ENCODE peak calls at places on chromosomes 13 and 19, in four cellular contexts. X is K562, I is GM12891, U is GM12878. W is an unnamed sample.

GRCh38 chr13:64688893-64689677 is 2541.1 kb downstream of the PCDH9 start:
- DNase-seq in X (no peak), I (no peak), U (no peak), W (no peak)

GRCh38 chr13:106513025-106513424 is 22.4 kb downstream of the EFNB2 start:
- DNase-seq in X (no peak), I (no peak), U (no peak), W (no peak)

GRCh38 chr19:49807888-49808675 is 5.0 kb downstream of the FUZ start:
- DNase-seq in I (no peak), U (no peak), X (no peak), W (no peak)

GRCh38 chr13:28719656-28720055 is 886 bp upstream of the SLC46A3 start:
- DNase-seq in X (no peak), U (no peak), I (no peak), W (no peak)

GRCh38 chr19:15091918-15092753 is 10.1 kb downstream of the OR1I1 start:
- DNase-seq in U (no peak), I (peak; percentile 28), X (no peak), W (no peak)

GRCh38 chr19:16496613-16496983 is 404 bp downstream of the C19orf44 start:
- DNase-seq in I (no peak), X (no peak), U (no peak), W (no peak)

GRCh38 chr19:41795031-41795461 is 1.3 kb upstream of the CEACAM3 start:
- DNase-seq in U (peak; percentile 23), X (peak; percentile 18), I (no peak), W (peak; percentile 62)

GRCh38 chr19:1183543-1184172 is 9.6 kb upstream of the SBNO2 start:
- DNase-seq in X (no peak), I (no peak), U (peak; percentile 66), W (no peak)

GRCh38 chr13:68176486-68176885 is 946.4 kb upstream of the PCDH9 start:
- DNase-seq in X (no peak), I (no peak), U (no peak), W (no peak)
- TF ChIP-seq SPI1 in X (no peak), I (no peak), U (no peak), W (no peak)

GRCh38 chr13:109869312-109870237 is 83.2 kb upstream of the IRS2 start:
- DNase-seq in U (no peak), X (peak; percentile 15), I (no peak), W (no peak)
- TF ChIP-seq SPI1 in U (no peak), X (no peak), I (no peak), W (no peak)

DNA sequence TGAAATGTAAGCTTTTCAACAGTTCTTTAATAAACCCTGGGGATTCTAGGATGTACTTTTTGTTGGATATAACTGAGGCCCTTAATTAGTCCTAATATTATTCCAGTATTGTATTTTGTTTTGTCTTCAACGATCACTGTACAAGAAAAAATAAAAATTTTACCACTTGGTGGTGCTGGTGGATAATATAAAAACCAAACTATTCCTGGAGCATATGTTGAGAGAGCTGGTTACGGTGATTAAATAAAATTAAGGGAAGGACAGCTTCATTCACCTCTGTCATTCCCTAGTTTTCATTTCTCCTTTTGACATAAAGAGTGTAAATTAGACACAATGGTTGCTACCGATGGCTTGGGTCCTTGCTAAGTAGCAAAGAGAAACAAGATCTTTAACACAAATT is 598.6 kb upstream of the PCDH20 start:
- DNase-seq in X (no peak), U (no peak), I (no peak), W (no peak)
- TF ChIP-seq SPI1 in X (no peak), U (no peak), I (no peak), W (no peak)

GRCh38 chr13:42559057-42559456 is 14.9 kb upstream of the TNFSF11 start:
- DNase-seq in I (no peak), U (no peak), X (no peak), W (no peak)
- TF ChIP-seq SPI1 in I (no peak), U (no peak), X (no peak), W (no peak)